ENCODE peak calls at places on chromosomes 13 and 19, in six cellular contexts. P is fibroblast of pulmonary artery, B is dorsolateral prefrontal cortex, T is lung, S is AG09319, O is MM.1S. Z is an unnamed sample.

GRCh38 chr13:46396341-46396740 is 9.3 kb upstream of the RUBCNL start:
- DNase-seq in P (no peak), B (no peak), T (no peak), S (no peak), O (no peak), Z (no peak)

GRCh38 chr19:7618366-7618765 is 11.0 kb downstream of the XAB2 start:
- DNase-seq in P (no peak), B (no peak), T (no peak), S (no peak), O (no peak), Z (no peak)

GRCh38 chr13:28495586-28496564 is 947 bp upstream of the FLT1 start:
- DNase-seq in P (peak), B (no peak), T (no peak), S (no peak), O (no peak), Z (no peak)

GRCh38 chr13:51000058-51000457 is 90.5 kb downstream of the RNASEH2B start:
- DNase-seq in P (no peak), B (no peak), T (no peak), S (no peak), O (no peak), Z (no peak)

GRCh38 chr19:18109731-18110671 is 12.4 kb downstream of the MAST3 start:
- DNase-seq in P (no peak), B (peak), T (peak), S (no peak), O (peak), Z (no peak)

GRCh38 chr13:23753523-23753922 is 135.7 kb downstream of the MIPEP start:
- DNase-seq in P (peak), B (no peak), T (no peak), S (no peak), O (no peak), Z (no peak)

GRCh38 chr13:91960947-91961346 is 562.5 kb downstream of the GPC5 start:
- DNase-seq in P (no peak), B (no peak), T (no peak), S (no peak), O (no peak), Z (no peak)

GRCh38 chr19:4183967-4184717 is 1.7 kb downstream of the ANKRD24 start:
- DNase-seq in P (no peak), B (peak), T (no peak), S (no peak), O (no peak), Z (no peak)

GRCh38 chr13:39538826-39539555 is 64.0 kb downstream of the LHFPL6 start:
- DNase-seq in P (no peak), B (no peak), T (no peak), S (peak), O (no peak), Z (no peak)

GRCh38 chr19:3970808-3971598 is at the start of gene DAPK3:
- DNase-seq in P (peak), B (peak), T (peak), S (peak), O (peak), Z (peak)

GRCh38 chr13:33388254-33388998 is 102.9 kb upstream of the STARD13 start:
- DNase-seq in P (no peak), B (no peak), T (no peak), S (no peak), O (no peak), Z (no peak)

GRCh38 chr13:48660356-48661076 is 6.8 kb downstream of the CYSLTR2 start:
- DNase-seq in P (no peak), B (no peak), T (no peak), S (no peak), O (no peak), Z (no peak)

GRCh38 chr13:36412736-36413135 is 19.6 kb upstream of the CCNA1 start:
- DNase-seq in P (no peak), B (no peak), T (no peak), S (no peak), O (no peak), Z (no peak)

GRCh38 chr13:53781941-53782340 is 753.3 kb downstream of the OLFM4 start:
- DNase-seq in P (no peak), B (no peak), T (no peak), S (no peak), O (no peak), Z (no peak)

GRCh38 chr13:53778937-53779336 is 750.3 kb downstream of the OLFM4 start:
- DNase-seq in P (no peak), B (no peak), T (no peak), S (no peak), O (no peak), Z (no peak)

GRCh38 chr13:53784331-53784730 is 755.7 kb downstream of the OLFM4 start:
- DNase-seq in P (no peak), B (no peak), T (no peak), S (no peak), O (no peak), Z (no peak)

GRCh38 chr13:53783466-53783865 is 754.9 kb downstream of the OLFM4 start:
- DNase-seq in P (no peak), B (peak), T (no peak), S (no peak), O (no peak), Z (no peak)

GRCh38 chr13:53782400-53783030 is 753.9 kb downstream of the OLFM4 start:
- DNase-seq in P (peak), B (no peak), T (no peak), S (no peak), O (peak), Z (no peak)
- TF ChIP-seq CTCF in P (peak), B (peak), T (peak), S (peak), O (peak), Z (peak)

GRCh38 chr19:48330012-48330681 is 4.8 kb downstream of the EMP3 start:
- DNase-seq in P (no peak), B (peak), T (peak), S (no peak), O (peak), Z (no peak)
- TF ChIP-seq CTCF in P (no peak), B (peak), T (no peak), S (no peak), O (peak), Z (no peak)

GRCh38 chr13:44917589-44918322 is 71.5 kb downstream of the NUFIP1 start:
- DNase-seq in P (peak), B (peak), T (peak), S (peak), O (peak), Z (peak)
- TF ChIP-seq CTCF in P (peak), B (peak), T (peak), S (peak), O (peak), Z (peak)

GRCh38 chr19:54030895-54031586 is 32.7 kb downstream of the VSTM1 start:
- DNase-seq in P (peak), B (no peak), T (no peak), S (no peak), O (peak), Z (no peak)
- TF ChIP-seq CTCF in P (peak), B (peak), T (no peak), S (peak), O (peak), Z (peak)

GRCh38 chr19:35055715-35056179 is 14.2 kb downstream of the HPN start:
- DNase-seq in P (no peak), B (no peak), T (no peak), S (no peak), O (peak), Z (no peak)
- TF ChIP-seq CTCF in P (peak), B (no peak), T (no peak), S (no peak), O (peak), Z (peak)

GRCh38 chr13:100789025-100789424 is 114.4 kb upstream of the TMTC4 start:
- DNase-seq in P (no peak), B (no peak), T (no peak), S (no peak), O (peak), Z (no peak)
- TF ChIP-seq CTCF in P (no peak), B (no peak), T (no peak), S (no peak), O (no peak), Z (no peak)